ENCODE peak calls at places on chromosomes 11 and 22, in seven cellular contexts. G is transverse colon, W is GM12878, H is A549, C is ovary, O is sigmoid colon, M is tibial nerve. F is an unnamed sample. For H3K4me1, the result is how much of the 10 kb centered on the place peaks cover.

GRCh38 chr22:17479129-17479528 is 84.2 kb upstream of the SLC25A18 start:
- DNase-seq in G (no peak), M (no peak), O (no peak), C (no peak), H (no peak), W (no peak), F (no peak)

GRCh38 chr22:49297871-49298721 is 529.6 kb downstream of the BRD1 start:
- DNase-seq in W (no peak), M (no peak), H (no peak), C (no peak), O (no peak), G (no peak), F (peak)

GRCh38 chr11:1389932-1390587 is at the start of gene BRSK2:
- DNase-seq in H (no peak), M (no peak), C (no peak), O (no peak), G (no peak), W (no peak), F (no peak)

GRCh38 chr11:57144531-57145320 is 37.0 kb upstream of the LRRC55 start:
- DNase-seq in C (no peak), H (no peak), O (no peak), G (no peak), M (no peak), W (no peak), F (no peak)

GRCh38 chr11:72238040-72238450 is 5.9 kb downstream of the PHOX2A start:
- DNase-seq in H (peak), M (no peak), G (peak), C (peak), O (peak), W (no peak), F (peak)

GRCh38 chr11:68056317-68057285 is 17.8 kb downstream of the TCIRG1 start:
- DNase-seq in H (no peak), O (no peak), M (no peak), C (no peak), W (no peak), G (no peak), F (no peak)

GRCh38 chr11:128824199-128825049 is 42.7 kb downstream of the KCNJ1 start:
- DNase-seq in C (peak), H (no peak), O (no peak), M (no peak), G (no peak), W (no peak), F (no peak)

GRCh38 chr11:28447226-28447625 is 339.0 kb downstream of the METTL15 start:
- DNase-seq in H (no peak), W (no peak), M (no peak), G (no peak), C (no peak), O (no peak), F (no peak)

GRCh38 chr11:117205211-117205818 is 6.1 kb downstream of the TAGLN start:
- DNase-seq in O (no peak), M (no peak), C (peak), G (no peak), H (no peak), W (no peak), F (no peak)

GRCh38 chr11:92707665-92708064 is 261.8 kb upstream of the MTNR1B start:
- DNase-seq in M (no peak), O (no peak), W (no peak), G (no peak), H (no peak), C (no peak), F (no peak)

GRCh38 chr22:43901976-43902643 is 10.3 kb upstream of the PNPLA5 start:
- DNase-seq in G (no peak), M (no peak), H (peak), O (no peak), C (no peak), W (no peak), F (no peak)

GRCh38 chr11:90178751-90179150 is 44.1 kb downstream of the CHORDC1 start:
- DNase-seq in W (no peak), H (no peak), G (no peak), M (no peak), O (no peak), C (no peak), F (no peak)

GRCh38 chr11:126862664-126863247 is 137.8 kb downstream of the KIRREL3 start:
- DNase-seq in M (no peak), C (no peak), O (no peak), H (no peak), W (no peak), G (no peak), F (no peak)

GRCh38 chr11:84355911-84356310 is 1069.7 kb upstream of the CCDC90B start:
- DNase-seq in O (no peak), C (no peak), W (no peak), M (no peak), G (no peak), H (no peak), F (no peak)

GRCh38 chr11:27397619-27398412 is 34.8 kb upstream of the CCDC34 start:
- DNase-seq in H (no peak), C (no peak), W (no peak), G (no peak), M (no peak), O (no peak), F (no peak)

GRCh38 chr11:56841210-56841810 is 92.8 kb upstream of the OR9G4 start:
- DNase-seq in C (peak), M (peak), O (no peak), G (peak), H (peak), W (peak), F (peak)

GRCh38 chr11:109654091-109654490 is 232.1 kb downstream of the C11orf87 start:
- DNase-seq in W (no peak), C (no peak), M (no peak), G (no peak), H (no peak), O (no peak), F (no peak)

GRCh38 chr11:61907871-61908729 is 9.3 kb downstream of the RAB3IL1 start:
- DNase-seq in W (no peak), H (no peak), G (no peak), O (no peak), C (peak), M (no peak), F (no peak)

GRCh38 chr11:87466228-87466627 is 428.5 kb downstream of the TMEM135 start:
- DNase-seq in M (peak), O (peak), G (peak), W (no peak), H (no peak), C (no peak), F (no peak)

GRCh38 chr11:76781046-76781801 is 1.9 kb upstream of the TSKU start:
- DNase-seq in W (no peak), O (no peak), M (no peak), C (no peak), G (peak), H (no peak), F (no peak)

GRCh38 chr22:42364641-42365336 is 67.4 kb downstream of the NFAM1 start:
- DNase-seq in W (no peak), G (no peak), O (peak), C (no peak), M (peak), H (no peak), F (no peak)

GRCh38 chr11:44787070-44787469 is 60.3 kb downstream of the TSPAN18 start:
- DNase-seq in W (no peak), C (no peak), H (no peak), O (no peak), G (no peak), M (no peak), F (no peak)

GRCh38 chr11:59145534-59145933 is 2.9 kb downstream of the FAM111A start:
- DNase-seq in O (no peak), C (no peak), G (no peak), M (peak), H (no peak), W (no peak), F (no peak)

GRCh38 chr11:78474451-78474850 is 56.8 kb upstream of the GAB2 start:
- DNase-seq in O (no peak), W (no peak), M (no peak), G (no peak), H (no peak), C (no peak), F (no peak)

GRCh38 chr22:37260939-37261338 is 16.9 kb upstream of the RAC2 start:
- DNase-seq in W (no peak), G (peak), C (peak), M (peak), H (peak), O (no peak), F (peak)

GRCh38 chr22:43205748-43206514 is 19.0 kb upstream of the TTLL12 start:
- DNase-seq in G (no peak), O (no peak), M (no peak), C (no peak), H (no peak), W (no peak), F (no peak)

GRCh38 chr11:22875869-22876473 is 15.7 kb upstream of the CCDC179 start:
- DNase-seq in H (peak), M (peak), C (peak), G (peak), O (no peak), W (peak), F (peak)

DNA sequence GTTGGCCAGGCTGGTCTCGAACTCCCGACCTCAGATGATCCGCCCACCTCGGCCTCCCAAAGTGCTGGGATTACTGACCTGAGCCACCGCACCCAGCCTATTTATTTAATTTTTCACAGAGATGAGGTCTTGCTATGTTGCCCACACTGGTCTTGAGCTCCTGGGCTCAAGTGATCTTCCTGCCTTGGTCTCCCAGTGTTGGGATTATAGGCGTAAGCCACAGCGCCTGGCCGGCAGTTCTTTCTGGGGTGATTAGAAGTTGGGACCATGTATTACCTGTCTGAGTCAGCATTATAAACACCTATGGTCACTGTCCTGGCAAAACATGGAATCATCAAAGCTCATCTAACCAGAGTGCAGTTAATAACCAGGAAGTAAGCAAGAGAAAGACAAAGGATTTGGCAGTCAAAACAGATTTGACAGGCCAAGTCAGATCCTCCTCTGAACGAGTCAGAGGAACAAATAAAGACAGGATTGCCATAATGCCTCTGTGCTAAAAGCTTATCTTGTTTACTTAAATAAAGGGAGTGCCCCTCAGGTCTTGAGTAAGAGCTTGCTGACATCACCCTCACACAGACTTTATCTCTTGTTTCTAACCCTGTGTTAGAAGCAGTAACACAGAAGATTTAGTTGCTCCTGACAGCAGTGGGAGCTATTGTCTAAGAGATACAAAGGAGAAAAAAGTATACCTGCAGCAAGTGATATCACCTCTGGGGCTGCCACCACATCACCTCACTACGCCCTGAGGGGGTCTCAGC is 3.7 kb downstream of the SERPIND1 start:
- DNase-seq in C (no peak), W (no peak), G (peak), O (no peak), H (peak), M (no peak), F (no peak)
- TF ChIP-seq EP300 in C (no peak), W (no peak), G (peak), O (no peak), H (no peak), M (peak), F (no peak)

DNA sequence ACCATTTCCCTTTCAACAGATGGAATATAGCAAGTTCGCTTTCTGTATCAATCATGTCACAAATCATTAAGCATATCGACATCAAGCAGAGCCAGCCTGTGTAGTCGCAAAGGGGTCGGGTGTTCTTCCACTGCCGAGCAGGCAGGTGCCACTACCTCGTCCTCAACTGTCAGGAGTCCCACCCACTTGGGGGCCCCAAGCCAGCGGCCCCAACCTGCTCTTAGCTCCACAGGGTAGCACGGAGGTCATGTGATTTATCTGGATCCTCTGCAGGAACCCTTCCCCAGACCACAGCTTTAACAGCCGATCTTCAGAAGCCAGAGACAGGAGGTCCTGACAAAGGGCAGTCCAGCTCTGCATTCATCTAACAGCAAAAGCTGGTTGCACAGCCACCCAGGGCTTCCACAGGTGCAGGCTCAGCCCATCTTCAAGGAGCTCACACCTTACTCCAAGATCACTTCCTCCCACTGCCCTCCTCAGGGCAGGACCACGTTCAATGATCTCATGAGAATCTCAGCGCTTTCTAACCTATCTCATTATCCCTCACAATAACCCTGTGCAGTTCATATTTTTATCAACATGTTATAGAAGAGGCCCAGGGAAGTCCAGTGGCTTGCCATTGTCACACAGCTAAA is 110.2 kb downstream of the TRIM29 start:
- DNase-seq in C (no peak), G (no peak), O (no peak), H (no peak), M (no peak), W (no peak), F (no peak)
- H3K4me1 ChIP-seq in C (under half), G (under half), O (under half), H (under half), M (under half), W (under half), F (under half)

DNA sequence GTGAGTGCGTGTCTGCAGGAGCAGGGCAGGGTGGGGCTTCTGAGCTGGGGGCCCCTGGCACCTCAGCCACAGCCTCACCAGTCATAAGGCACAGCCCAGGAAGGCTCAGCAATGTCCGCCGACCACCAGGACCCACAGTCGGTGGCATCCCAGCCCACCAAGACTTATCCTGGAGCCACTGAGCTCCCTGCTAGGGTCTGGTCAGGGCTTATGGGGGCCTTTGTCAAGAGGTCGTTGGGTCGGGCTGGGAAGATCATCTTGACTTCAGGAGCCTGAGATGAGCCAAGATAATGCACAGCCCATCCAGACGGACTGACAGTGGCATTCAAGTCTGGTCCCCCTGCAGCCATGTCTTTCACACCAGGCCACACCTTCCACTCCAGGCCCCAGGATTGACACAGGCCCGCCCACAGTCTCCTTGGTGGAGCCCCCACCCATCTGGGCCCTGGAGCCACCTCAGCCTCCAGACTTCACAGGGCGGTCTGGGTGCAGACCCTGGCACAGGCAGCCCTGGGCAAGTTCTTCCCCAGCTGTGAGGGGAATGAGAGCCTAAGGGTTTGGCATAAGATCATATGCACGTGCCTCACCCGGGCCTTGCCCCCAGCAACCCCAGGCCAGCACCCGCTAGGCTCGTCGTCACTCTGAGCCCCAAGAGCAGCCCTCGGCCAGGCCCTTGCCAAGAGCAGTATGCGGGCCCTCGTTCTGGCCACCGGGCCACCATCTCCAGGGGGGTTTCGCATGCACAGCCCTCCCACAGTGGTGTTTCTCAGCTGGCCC is 70.2 kb upstream of the KCNQ1OT1 start:
- DNase-seq in M (no peak), C (peak), G (no peak), H (no peak), W (no peak), O (peak), F (no peak)
- TF ChIP-seq EP300 in M (no peak), C (no peak), G (no peak), H (no peak), W (no peak), O (no peak), F (no peak)

GRCh38 chr22:45754822-45755221 is 83.2 kb downstream of the ATXN10 start:
- DNase-seq in G (no peak), H (no peak), M (no peak), W (no peak), C (no peak), O (peak), F (no peak)

GRCh38 chr22:45757936-45758335 is 86.3 kb downstream of the ATXN10 start:
- DNase-seq in M (no peak), O (no peak), G (no peak), H (no peak), C (no peak), W (no peak), F (no peak)

GRCh38 chr22:45758603-45759002 is 87.0 kb downstream of the ATXN10 start:
- DNase-seq in O (no peak), W (no peak), G (no peak), H (no peak), C (no peak), M (no peak), F (no peak)

GRCh38 chr22:45757068-45757467 is 85.4 kb downstream of the ATXN10 start:
- DNase-seq in M (no peak), C (peak), H (no peak), W (no peak), G (no peak), O (peak), F (no peak)

DNA sequence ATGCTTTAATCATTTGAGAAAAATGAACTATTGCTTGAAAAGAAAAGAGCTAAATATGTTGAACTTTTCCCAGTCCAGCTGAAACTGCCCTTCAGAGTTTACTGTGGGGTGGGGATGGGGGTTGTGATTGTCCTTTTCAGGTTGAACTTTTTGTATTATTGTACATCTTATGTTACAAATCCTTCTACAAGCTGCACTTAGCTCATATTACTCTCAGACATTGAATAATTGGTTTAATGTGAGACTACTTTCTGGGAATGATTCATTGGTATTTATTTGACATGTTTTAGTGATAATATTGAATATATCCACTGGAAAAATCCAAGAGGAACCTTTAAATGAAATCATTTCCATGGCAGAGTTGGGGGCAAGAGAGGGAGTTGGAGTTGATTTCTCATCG is 84.9 kb downstream of the ATXN10 start:
- DNase-seq in C (no peak), M (no peak), G (no peak), W (no peak), H (no peak), O (no peak), F (no peak)
- H3K4me1 ChIP-seq in C (under half), M (under half), G (under half), W (under half), H (under half), O (half or more), F (under half)

DNA sequence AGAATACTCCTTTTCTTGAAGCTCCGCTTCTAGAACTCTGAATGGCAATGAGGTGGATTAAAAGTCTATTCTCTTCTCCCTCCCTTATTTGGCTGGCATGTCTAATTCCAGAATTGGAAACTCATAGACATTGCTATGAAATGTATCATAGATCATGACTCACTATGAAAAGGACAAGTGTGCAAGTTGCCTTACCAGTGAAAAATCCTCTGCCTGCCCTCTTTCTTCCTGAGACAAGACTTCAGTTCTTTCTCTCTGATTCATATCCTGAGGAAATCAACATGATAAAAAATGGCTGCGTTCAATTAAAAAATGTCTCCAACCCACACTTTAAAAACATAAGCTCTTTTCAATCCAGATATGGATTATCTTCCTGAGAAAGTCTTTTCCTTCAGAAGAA is 73.2 kb upstream of the BLID start:
- DNase-seq in M (no peak), G (no peak), O (no peak), H (peak), C (no peak), W (no peak), F (no peak)
- TF ChIP-seq EP300 in M (peak), G (no peak), O (no peak), H (no peak), C (no peak), W (no peak), F (no peak)

GRCh38 chr11:13278620-13279486 is 1.3 kb downstream of the BMAL1 start:
- DNase-seq in G (peak), C (peak), O (no peak), W (no peak), M (no peak), H (peak), F (no peak)

GRCh38 chr11:13277719-13278619 is at the start of gene BMAL1:
- DNase-seq in G (peak), C (peak), W (no peak), H (peak), O (peak), M (no peak), F (peak)

GRCh38 chr11:13280323-13280722 is 2.7 kb downstream of the BMAL1 start:
- DNase-seq in W (no peak), C (no peak), O (no peak), G (no peak), H (no peak), M (no peak), F (no peak)

GRCh38 chr11:13280777-13281176 is 3.2 kb downstream of the BMAL1 start:
- DNase-seq in H (no peak), M (no peak), G (no peak), C (no peak), W (no peak), O (no peak), F (no peak)

DNA sequence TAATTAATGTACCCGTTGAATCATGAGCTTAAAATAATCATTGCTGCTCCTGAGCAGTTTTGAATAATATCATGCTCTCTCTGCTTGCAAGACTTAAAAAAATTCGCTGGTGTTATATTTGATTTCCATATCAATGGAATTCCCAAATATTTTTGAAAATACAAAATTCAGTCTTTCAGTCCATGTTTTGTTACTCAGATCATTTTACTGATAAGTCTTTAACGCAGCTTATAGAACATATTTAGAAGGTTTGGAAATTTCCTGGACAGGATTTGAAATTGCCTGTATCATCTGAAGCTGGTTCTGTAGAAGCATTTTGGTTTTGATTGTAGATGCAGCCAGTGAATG is 1.9 kb downstream of the BMAL1 start:
- DNase-seq in H (no peak), M (no peak), G (no peak), W (no peak), O (no peak), C (no peak), F (no peak)
- H3K4me1 ChIP-seq in H (under half), M (under half), G (under half), W (under half), O (under half), C (under half), F (under half)

F was measured in stomach.